ENCODE peak calls at places on chromosomes 5 and 9, in eight cellular contexts. P, H, S, B, O, Z, R and F are unnamed samples.

GRCh38 chr5:157271740-157272271 is 5.9 kb downstream of the CYFIP2 start:
- DNase-seq in P (no peak), H (no peak), S (no peak), B (no peak), O (no peak), Z (peak; percentile 88), R (no peak), F (no peak)

GRCh38 chr5:147461915-147462314 is 48.0 kb downstream of the DPYSL3 start:
- DNase-seq in P (no peak), H (no peak), S (no peak), B (peak; percentile 56), O (peak; percentile 28), Z (no peak), R (no peak), F (peak; percentile 57)

GRCh38 chr5:40841068-40841805 is at the start of gene CARD6:
- DNase-seq in P (no peak), H (peak; percentile 65), S (peak; percentile 71), B (peak; percentile 17), O (peak; percentile 31), Z (no peak), R (no peak), F (peak; percentile 25)

GRCh38 chr9:137783521-137783920 is 94.1 kb upstream of the CACNA1B start:
- DNase-seq in P (no peak), H (no peak), S (no peak), B (no peak), O (no peak), Z (no peak), R (no peak), F (no peak)

GRCh38 chr5:93243481-93243880 is 337.5 kb downstream of the NR2F1-AS1 start:
- DNase-seq in P (no peak), H (no peak), S (no peak), B (no peak), O (no peak), Z (no peak), R (no peak), F (no peak)

GRCh38 chr5:158875272-158875679 is 224.4 kb downstream of the EBF1 start:
- DNase-seq in P (peak; percentile 17), H (peak; percentile 20), S (peak; percentile 68), B (peak; percentile 61), O (peak; percentile 4), Z (no peak), R (no peak), F (peak; percentile 56)

GRCh38 chr9:32551491-32552049 is 557 bp upstream of the SMIM27 start:
- DNase-seq in P (peak; percentile 20), H (peak; percentile 25), S (peak; percentile 27), B (peak; percentile 44), O (peak; percentile 36), Z (peak; percentile 44), R (peak; percentile 36), F (peak; percentile 15)

GRCh38 chr5:83474986-83475385 is 3.4 kb downstream of the VCAN start:
- DNase-seq in P (no peak), H (no peak), S (no peak), B (no peak), O (no peak), Z (no peak), R (peak; percentile 56), F (no peak)

GRCh38 chr9:137156567-137157375 is 13.1 kb downstream of the LRRC26 start:
- DNase-seq in P (peak; percentile 4), H (peak; percentile 50), S (peak; percentile 41), B (peak; percentile 86), O (peak; percentile 21), Z (peak; percentile 57), R (peak; percentile 89), F (peak; percentile 34)

GRCh38 chr9:5708414-5708813 is 79.5 kb downstream of the RIC1 start:
- DNase-seq in P (no peak), H (no peak), S (no peak), B (no peak), O (no peak), Z (no peak), R (no peak), F (no peak)

GRCh38 chr5:160470437-160471341 is 49.0 kb downstream of the PTTG1 start:
- DNase-seq in P (peak; percentile 59), H (peak; percentile 72), S (peak; percentile 85), B (peak; percentile 74), O (peak; percentile 58), Z (no peak), R (no peak), F (peak; percentile 34)

GRCh38 chr9:27352457-27353188 is 55.7 kb upstream of the EQTN start:
- DNase-seq in P (no peak), H (no peak), S (no peak), B (no peak), O (no peak), Z (no peak), R (no peak), F (no peak)

GRCh38 chr5:140345919-140346347 is 470 bp downstream of the HBEGF start:
- DNase-seq in P (peak; percentile 56), H (peak; percentile 68), S (peak; percentile 59), B (peak; percentile 85), O (peak; percentile 66), Z (no peak), R (peak; percentile 78), F (peak; percentile 55)

GRCh38 chr5:60844429-60844890 is 391 bp upstream of the ELOVL7 start:
- DNase-seq in P (peak; percentile 14), H (peak; percentile 32), S (peak; percentile 22), B (peak; percentile 60), O (peak; percentile 29), Z (no peak), R (peak; percentile 71), F (no peak)

GRCh38 chr5:42360641-42361320 is 62.5 kb upstream of the GHR start:
- DNase-seq in P (no peak), H (no peak), S (no peak), B (peak; percentile 12), O (no peak), Z (no peak), R (peak; percentile 56), F (no peak)

GRCh38 chr5:145830594-145830993 is 4.5 kb downstream of the PRELID2 start:
- DNase-seq in P (no peak), H (peak; percentile 60), S (peak; percentile 88), B (peak; percentile 49), O (peak; percentile 81), Z (no peak), R (no peak), F (peak; percentile 84)
- H3K4me3 ChIP-seq in P (no peak overlapping the region), H (no peak overlapping the region), S (no peak overlapping the region), B (no peak overlapping the region), O (no peak overlapping the region), Z (no peak overlapping the region), R (no peak overlapping the region), F (no peak overlapping the region)

GRCh38 chr9:83039303-83039702 is 23.6 kb downstream of the RASEF start:
- DNase-seq in P (no peak), H (no peak), S (no peak), B (no peak), O (no peak), Z (no peak), R (no peak), F (no peak)

GRCh38 chr9:83034587-83034986 is 28.4 kb downstream of the RASEF start:
- DNase-seq in P (peak; percentile 28), H (no peak), S (no peak), B (peak; percentile 43), O (peak; percentile 43), Z (no peak), R (no peak), F (peak; percentile 10)

GRCh38 chr9:83032065-83032625 is 30.8 kb downstream of the RASEF start:
- DNase-seq in P (no peak), H (no peak), S (no peak), B (no peak), O (no peak), Z (no peak), R (no peak), F (no peak)

GRCh38 chr9:83034026-83034425 is 28.9 kb downstream of the RASEF start:
- DNase-seq in P (peak; percentile 30), H (no peak), S (no peak), B (no peak), O (peak; percentile 62), Z (no peak), R (no peak), F (no peak)

DNA sequence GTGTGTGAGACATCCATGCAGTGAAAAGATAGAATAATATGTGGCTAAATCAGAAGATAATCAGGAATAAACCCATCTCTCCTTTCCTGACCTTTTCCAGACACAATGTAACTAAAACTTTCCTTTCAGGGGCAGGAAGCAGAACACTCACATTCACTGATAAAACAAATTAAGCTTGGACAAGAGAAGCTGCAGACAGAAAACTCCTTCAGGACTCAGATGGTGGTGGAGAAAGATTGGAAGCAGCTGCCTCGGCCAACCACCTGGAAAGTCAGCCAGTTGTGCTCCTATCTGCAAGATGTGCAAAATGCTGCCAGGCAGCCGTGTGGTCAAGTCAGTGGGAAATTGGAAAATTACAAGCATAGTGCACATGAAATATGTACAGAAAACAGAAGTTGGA is 26.9 kb downstream of the RASEF start:
- DNase-seq in P (no peak), H (no peak), S (no peak), B (no peak), O (no peak), Z (no peak), R (no peak), F (no peak)
- TF ChIP-seq CTCF in P (no peak), H (no peak), S (no peak), B (no peak), O (no peak), Z (no peak), R (no peak), F (no peak)

DNA sequence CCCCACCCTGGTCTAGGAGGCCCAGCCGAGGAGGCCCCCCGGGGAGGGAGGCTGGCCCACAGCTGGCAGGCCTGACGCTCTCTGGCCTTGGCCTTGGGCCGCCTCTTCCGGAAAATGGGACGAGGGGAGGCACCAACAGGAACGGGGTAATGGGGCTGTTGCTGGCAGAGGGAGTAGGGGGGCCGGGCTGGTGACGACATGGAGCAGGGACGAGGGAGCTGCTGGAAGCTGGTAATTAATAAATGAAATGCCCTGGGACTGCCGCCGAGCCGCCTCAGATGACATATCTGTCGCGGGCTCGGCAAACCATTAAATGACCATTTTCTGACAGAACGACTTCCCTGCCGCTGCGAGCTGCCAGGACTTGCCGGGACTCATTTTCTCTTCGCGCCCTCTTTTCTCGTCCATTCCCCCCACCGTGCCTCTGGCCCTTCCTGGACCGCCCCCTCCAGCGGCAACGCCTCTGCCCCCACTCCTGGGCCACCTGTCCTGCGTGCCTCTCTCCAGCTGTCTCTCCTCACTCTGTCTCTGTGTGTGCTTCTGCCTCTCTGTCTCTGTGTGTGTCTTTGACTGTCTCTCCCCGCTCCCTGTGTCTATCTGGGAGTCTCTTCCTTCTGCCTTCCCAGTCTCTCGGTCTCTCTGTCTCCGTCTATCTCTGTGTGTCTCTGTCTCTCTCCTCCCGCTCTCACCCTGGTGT is 215.7 kb downstream of the PAX5 start:
- DNase-seq in P (no peak), H (no peak), S (no peak), B (peak; percentile 16), O (no peak), Z (no peak), R (peak; percentile 48), F (no peak)
- H3K4me3 ChIP-seq in P (no peak overlapping the region), H (no peak overlapping the region), S (peak overlapping the region; percentile 22), B (peak overlapping the region; percentile 7), O (no peak overlapping the region), Z (no peak overlapping the region), R (peak overlapping the region; percentile 59), F (peak overlapping the region; percentile 27)

DNA sequence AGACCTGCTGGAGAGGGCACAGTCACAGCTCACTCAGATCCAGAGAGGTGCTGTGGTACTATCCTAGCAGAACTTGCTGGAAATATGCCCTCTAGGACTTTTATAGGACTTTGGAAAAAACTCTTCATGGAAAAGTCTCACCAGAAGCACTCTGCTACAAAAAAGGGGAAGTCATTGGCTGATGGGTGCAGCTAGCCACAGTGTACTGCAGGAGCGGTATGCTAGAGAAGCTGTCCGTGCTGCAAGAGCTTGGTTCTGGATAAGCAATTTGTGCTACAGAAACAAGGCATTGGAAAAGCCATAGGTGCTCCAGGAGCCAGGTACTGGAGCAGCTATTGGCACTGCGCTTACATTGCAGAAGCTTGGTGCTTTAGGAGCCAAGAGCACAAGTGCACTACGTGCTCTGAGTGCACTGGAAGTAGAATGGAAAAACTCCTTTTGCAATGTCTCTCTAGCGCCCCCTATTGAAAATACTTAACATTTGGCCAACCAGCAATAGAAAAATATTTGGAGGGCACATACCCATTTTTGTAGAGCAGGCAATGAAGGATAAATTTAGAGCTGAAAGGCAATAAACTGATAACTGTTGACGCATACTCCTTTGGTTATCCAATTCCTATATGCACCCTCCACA is 83.4 kb downstream of the MEGF10 start:
- DNase-seq in P (no peak), H (no peak), S (no peak), B (no peak), O (no peak), Z (no peak), R (peak; percentile 75), F (no peak)
- TF ChIP-seq CTCF in P (peak; percentile 51), H (peak; percentile 14), S (peak; percentile 10), B (no peak), O (no peak), Z (no peak), R (peak; percentile 88), F (peak; percentile 25)